ENCODE peak calls at places on chromosomes 16 and 17, in six cellular contexts. F is IMR-90, S is SK-N-SH, C is HepG2, O is K562, A is GM12878. H is an unnamed sample.

GRCh38 chr17:51234162-51234561 is 25.7 kb downstream of the MBTD1 start:
- DNase-seq in F (no peak), S (no peak), C (no peak), O (no peak), A (no peak), H (no peak)

GRCh38 chr17:44314869-44315661 is 6.7 kb downstream of the RUNDC3A start:
- DNase-seq in F (no peak), S (peak), C (no peak), O (peak), A (no peak), H (peak)

GRCh38 chr16:26818393-26818792 is 248.3 kb upstream of the C16orf82 start:
- DNase-seq in F (no peak), S (no peak), C (no peak), O (no peak), A (no peak), H (no peak)

GRCh38 chr17:77602062-77602746 is 356.3 kb upstream of the TNRC6C start:
- DNase-seq in F (peak), S (peak), C (no peak), O (no peak), A (no peak), H (peak)

GRCh38 chr17:19508327-19508867 is 25.3 kb upstream of the SLC47A1 start:
- DNase-seq in F (no peak), S (peak), C (no peak), O (peak), A (no peak), H (no peak)

GRCh38 chr16:62391940-62392339 is 355.7 kb upstream of the CDH8 start:
- DNase-seq in F (no peak), S (no peak), C (no peak), O (no peak), A (no peak), H (no peak)

GRCh38 chr16:30186782-30187555 is 3.6 kb downstream of the CORO1A start:
- DNase-seq in F (no peak), S (peak), C (peak), O (peak), A (peak), H (peak)

GRCh38 chr17:39678340-39679116 is 9.3 kb downstream of the PGAP3 start:
- DNase-seq in F (no peak), S (no peak), C (no peak), O (no peak), A (no peak), H (no peak)

GRCh38 chr17:43645765-43646481 is 15.8 kb downstream of the MEOX1 start:
- DNase-seq in F (no peak), S (peak), C (no peak), O (no peak), A (no peak), H (no peak)

GRCh38 chr17:74457146-74457819 is 9.2 kb upstream of the CD300A start:
- DNase-seq in F (peak), S (peak), C (peak), O (peak), A (no peak), H (peak)

GRCh38 chr16:84013787-84014569 is 28.6 kb downstream of the SLC38A8 start:
- DNase-seq in F (peak), S (peak), C (peak), O (peak), A (peak), H (peak)

GRCh38 chr16:58197314-58198012 is 443 bp downstream of the CSNK2A2 start:
- DNase-seq in F (no peak), S (peak), C (no peak), O (peak), A (no peak), H (peak)

GRCh38 chr16:50505714-50506542 is 42.3 kb upstream of the NKD1 start:
- DNase-seq in F (no peak), S (no peak), C (peak), O (no peak), A (no peak), H (no peak)

GRCh38 chr16:9061358-9061813 is 30.1 kb upstream of the HAPSTR1 start:
- DNase-seq in F (peak), S (peak), C (no peak), O (no peak), A (no peak), H (no peak)

GRCh38 chr17:2935622-2936021 is 127.8 kb downstream of the OR1D5 start:
- DNase-seq in F (peak), S (no peak), C (no peak), O (no peak), A (no peak), H (no peak)

GRCh38 chr17:38464251-38464722 is 36.0 kb downstream of the ARHGAP23 start:
- DNase-seq in F (no peak), S (peak), C (no peak), O (no peak), A (no peak), H (no peak)

GRCh38 chr17:38464723-38465419 is 36.6 kb downstream of the ARHGAP23 start:
- DNase-seq in F (peak), S (peak), C (no peak), O (peak), A (no peak), H (no peak)

GRCh38 chr17:38466346-38467315 is 38.4 kb downstream of the ARHGAP23 start:
- DNase-seq in F (no peak), S (no peak), C (no peak), O (peak), A (no peak), H (no peak)

GRCh38 chr17:38467491-38467890 is 39.2 kb downstream of the ARHGAP23 start:
- DNase-seq in F (no peak), S (no peak), C (no peak), O (no peak), A (no peak), H (no peak)

DNA sequence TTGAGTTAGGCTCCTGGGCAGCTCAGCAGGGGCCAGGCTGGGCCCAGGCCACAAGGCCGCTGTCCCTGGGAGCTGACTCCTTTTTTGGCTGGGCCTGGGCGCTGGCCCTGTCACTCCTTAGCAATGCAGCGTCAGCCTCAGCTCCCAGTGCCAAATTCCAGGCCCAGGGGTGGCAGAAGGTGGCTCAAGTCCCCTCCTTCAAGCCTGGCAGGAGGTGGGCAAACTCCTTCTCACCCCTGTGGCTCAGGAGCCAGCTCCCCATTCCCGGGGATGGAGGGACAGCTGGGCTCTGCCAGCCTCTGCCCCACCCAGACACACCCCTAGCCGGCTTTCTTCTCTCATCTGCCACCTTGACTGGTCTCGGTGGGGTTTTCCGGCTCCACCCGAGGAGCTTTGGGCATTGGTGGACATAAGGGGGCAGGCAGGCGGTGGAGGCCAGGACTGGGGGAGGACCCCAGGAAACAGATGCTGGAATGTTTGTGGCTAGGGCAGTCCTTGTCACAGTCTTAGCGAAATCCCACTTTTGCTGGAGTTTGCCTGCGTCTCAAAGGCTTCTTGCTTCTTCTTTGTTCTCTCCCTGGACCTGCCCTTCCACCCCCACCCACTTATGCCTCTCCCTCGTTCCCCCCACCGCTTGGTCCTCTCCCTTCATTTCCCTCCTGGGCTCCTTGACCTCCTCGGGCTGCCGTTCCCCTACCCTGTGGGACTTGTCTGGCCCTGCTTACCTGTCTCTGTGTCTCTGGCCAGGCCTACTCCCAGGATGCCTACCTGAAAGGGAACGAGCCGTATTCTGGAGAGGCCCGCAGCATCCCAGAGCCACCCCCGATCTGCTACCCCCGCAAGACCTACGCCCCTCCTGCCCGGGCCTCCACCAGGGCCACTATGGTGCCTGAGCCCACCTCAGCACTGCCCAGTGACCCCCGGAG is 37.4 kb downstream of the ARHGAP23 start:
- DNase-seq in F (peak), S (peak), C (no peak), O (peak), A (no peak), H (no peak)
- TF ChIP-seq RFX5 in F (no peak), S (no peak), C (no peak), O (no peak), A (no peak), H (no peak)

DNA sequence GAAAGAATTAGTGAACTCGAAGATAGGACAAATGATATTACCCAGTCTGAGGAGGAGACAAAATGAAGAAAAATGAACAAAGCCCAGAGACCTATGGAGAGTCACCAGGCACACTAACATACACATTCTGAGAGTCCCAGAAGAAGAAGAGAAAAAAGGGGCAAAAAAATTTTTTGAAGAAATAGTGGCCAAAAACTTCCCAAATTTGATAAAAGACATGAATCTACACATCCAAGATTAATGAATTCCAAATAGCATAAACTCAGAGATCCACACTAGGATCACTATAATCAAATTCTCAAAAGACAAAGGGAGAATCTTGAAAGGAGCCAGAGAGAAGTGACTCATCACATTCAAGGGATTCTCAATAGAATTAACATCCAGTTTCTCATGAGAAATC is 3.4 kb upstream of the OR4D1 start:
- DNase-seq in F (no peak), S (no peak), C (no peak), O (no peak), A (no peak), H (no peak)
- H2AFZ ChIP-seq in F (no peak), S (no peak), C (no peak), O (no peak), A (no peak), H (no peak)

DNA sequence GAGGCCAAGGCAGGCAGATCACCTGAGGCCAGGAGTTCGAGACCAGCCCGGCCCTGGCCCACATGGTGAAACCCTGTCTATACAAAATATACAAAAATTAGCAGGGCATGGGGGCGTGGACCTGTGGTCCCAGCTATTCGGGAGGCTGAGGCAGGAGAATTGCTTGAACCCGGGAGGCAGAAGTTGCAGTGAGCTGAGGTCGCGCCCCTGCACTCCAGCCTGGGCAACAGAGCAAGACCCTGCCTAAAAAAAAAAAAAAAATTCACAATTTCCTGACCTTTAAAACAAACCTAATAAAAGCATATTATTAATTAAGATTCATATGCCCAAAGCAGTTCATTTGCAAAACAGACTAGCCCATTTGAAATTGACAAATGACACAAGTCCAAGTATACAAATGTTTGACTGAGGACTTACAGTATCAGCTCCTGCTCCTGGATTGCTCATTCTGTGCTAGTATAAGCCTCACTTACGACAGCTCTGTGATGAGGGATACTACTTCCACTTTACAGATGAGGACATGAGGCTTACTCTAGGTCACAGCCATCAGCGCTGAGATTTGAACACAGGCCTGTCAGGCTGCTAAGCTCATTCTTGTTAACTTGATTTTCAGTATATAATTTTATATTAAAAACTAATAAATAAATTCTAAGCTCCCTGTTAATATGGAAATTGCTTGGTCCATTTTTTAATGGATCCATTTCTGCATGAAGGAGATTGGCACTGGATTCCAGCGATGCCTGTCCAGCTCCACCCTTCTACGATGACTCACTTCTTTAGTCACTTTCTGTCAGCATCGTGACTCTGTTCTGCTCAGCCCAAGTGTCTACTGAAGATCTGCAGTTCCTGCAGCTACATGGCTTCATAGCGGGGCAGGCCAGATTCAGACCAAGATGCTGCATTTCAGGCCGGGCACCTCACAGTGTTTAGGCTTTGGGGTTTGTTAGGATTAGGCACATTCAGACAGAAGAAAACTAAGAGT is 88.2 kb downstream of the WDR59 start:
- DNase-seq in F (peak), S (no peak), C (no peak), O (peak), A (no peak), H (no peak)
- TF ChIP-seq RFX5 in F (no peak), S (no peak), C (no peak), O (no peak), A (no peak), H (no peak)

GRCh38 chr17:47204722-47205418 is 4.3 kb upstream of the MYL4 start:
- DNase-seq in F (peak), S (no peak), C (no peak), O (no peak), A (peak), H (no peak)
- H2AFZ ChIP-seq in F (peak), S (no peak), C (no peak), O (peak), A (peak), H (peak)

GRCh38 chr17:55722742-55723487 is at the start of gene TMEM100:
- DNase-seq in F (peak), S (peak), C (no peak), O (peak), A (no peak), H (no peak)
- TF ChIP-seq RFX5 in F (no peak), S (peak), C (no peak), O (no peak), A (no peak), H (no peak)

DNA sequence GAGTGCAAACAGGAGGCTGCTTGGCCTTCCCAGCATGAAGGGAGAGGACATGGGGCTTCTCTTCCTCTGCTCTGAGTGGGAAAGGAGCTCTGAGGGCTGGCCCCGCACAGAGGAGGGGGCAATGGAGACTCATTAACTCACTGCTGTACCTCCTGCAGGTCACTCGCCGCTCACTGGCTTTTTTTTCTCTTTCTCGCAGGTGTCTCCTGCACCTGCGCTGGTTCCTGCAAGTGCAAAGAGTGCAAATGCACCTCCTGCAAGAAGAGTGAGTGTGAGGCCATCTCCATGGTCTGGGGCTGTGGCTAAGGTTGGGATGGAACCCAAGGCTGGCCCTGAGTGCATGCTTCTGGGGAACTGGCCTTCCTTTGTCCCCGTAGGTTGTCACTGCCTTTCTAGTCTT is 717 bp downstream of the MT1F start:
- DNase-seq in F (no peak), S (no peak), C (no peak), O (no peak), A (no peak), H (no peak)
- H2AFZ ChIP-seq in F (no peak), S (no peak), C (peak), O (no peak), A (no peak), H (no peak)

GRCh38 chr16:67284699-67285646 is 5.6 kb downstream of the PLEKHG4 start:
- DNase-seq in F (peak), S (peak), C (peak), O (peak), A (no peak), H (peak)
- TF ChIP-seq RFX5 in F (no peak), S (no peak), C (no peak), O (no peak), A (no peak), H (no peak)